ENCODE peak calls at places on chromosome 22, in eight cellular contexts. P, L, M, U, E, Z, J and O are unnamed samples.

GRCh38 chr22:37218399-37218770 is 6.1 kb upstream of the SSTR3 start:
- DNase-seq in U (no peak), Z (no peak), P (no peak), J (no peak), L (no peak), E (no peak), M (no peak), O (no peak)

GRCh38 chr22:43346521-43346929 is 3.4 kb upstream of the SCUBE1 start:
- DNase-seq in L (peak), E (peak), M (peak), J (peak), P (peak), Z (peak), U (no peak), O (peak)

GRCh38 chr22:17938484-17938924 is 85.9 kb downstream of the MICAL3 start:
- DNase-seq in Z (no peak), J (peak), P (peak), M (no peak), L (peak), U (no peak), E (no peak), O (no peak)

GRCh38 chr22:31897842-31898241 is 46.5 kb upstream of the YWHAH start:
- DNase-seq in P (no peak), M (no peak), L (no peak), J (no peak), E (no peak), U (no peak), Z (no peak), O (no peak)

GRCh38 chr22:50131894-50132293 is 38.6 kb upstream of the PANX2 start:
- DNase-seq in P (no peak), M (no peak), E (no peak), J (no peak), Z (no peak), L (no peak), U (no peak), O (no peak)

GRCh38 chr22:19383292-19383691 is 48.2 kb downstream of the HIRA start:
- DNase-seq in J (no peak), M (no peak), Z (no peak), P (peak), U (no peak), L (no peak), E (no peak), O (no peak)

GRCh38 chr22:20058989-20059770 is 20.9 kb upstream of the DGCR8 start:
- DNase-seq in Z (no peak), L (no peak), U (no peak), J (no peak), M (no peak), E (no peak), P (no peak), O (no peak)

GRCh38 chr22:29148036-29148435 is 57.7 kb upstream of the EMID1 start:
- DNase-seq in U (peak), L (no peak), P (peak), Z (no peak), E (no peak), J (no peak), M (no peak), O (peak)

GRCh38 chr22:23608583-23608982 is 23.5 kb downstream of the DRICH1 start:
- DNase-seq in P (no peak), E (no peak), L (no peak), J (no peak), U (no peak), M (no peak), Z (no peak), O (no peak)

GRCh38 chr22:23609983-23610781 is 21.9 kb downstream of the DRICH1 start:
- DNase-seq in P (no peak), Z (no peak), M (no peak), U (no peak), J (no peak), E (no peak), L (no peak), O (no peak)

DNA sequence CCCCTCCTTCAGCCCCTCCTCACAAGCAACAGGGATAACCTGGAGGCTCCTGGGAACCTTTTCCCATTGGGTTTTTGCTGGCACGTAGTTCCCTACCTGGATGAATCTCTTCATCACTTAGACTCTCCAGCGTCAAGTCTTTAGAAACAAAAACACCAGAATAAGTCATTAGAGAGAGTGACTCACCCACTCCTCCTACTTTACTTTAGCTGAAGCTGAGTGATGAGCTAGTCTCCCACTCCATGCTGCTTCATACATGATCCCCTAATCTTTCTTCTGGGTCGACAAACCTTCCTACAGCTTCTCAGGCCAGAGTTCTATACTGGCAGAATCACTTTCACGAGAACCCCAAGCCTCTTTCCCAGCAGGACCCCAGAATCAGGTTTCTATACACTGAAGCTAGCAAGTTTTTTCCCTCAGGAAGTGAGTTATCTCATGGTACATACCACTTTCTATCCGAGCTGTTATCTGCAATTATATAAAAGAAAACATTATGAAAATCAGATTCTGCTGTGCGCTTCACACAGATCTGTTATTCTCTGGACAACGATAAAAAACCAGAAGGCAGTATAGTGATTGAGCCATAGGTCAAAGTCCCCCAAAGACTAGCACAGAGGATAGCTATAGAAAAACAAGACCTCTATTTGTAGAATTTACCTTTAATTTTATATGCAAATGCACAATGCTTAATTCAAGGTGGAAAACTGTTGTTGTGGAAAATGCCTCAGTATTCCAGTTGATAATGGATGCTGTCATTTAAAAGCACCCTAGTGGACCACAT is 18.7 kb downstream of the DRICH1 start:
- DNase-seq in E (no peak), U (no peak), M (no peak), J (peak), L (no peak), Z (no peak), P (no peak), O (no peak)
- TF ChIP-seq EP300 in E (no peak), U (no peak), M (no peak), J (no peak), L (no peak), Z (no peak), P (no peak), O (no peak)

GRCh38 chr22:30249049-30250038 is 2.8 kb upstream of the LIF start:
- DNase-seq in U (no peak), P (peak), J (peak), Z (peak), L (peak), E (no peak), M (no peak), O (no peak)
- TF ChIP-seq EP300 in U (no peak), P (no peak), J (no peak), Z (peak), L (no peak), E (no peak), M (no peak), O (no peak)

DNA sequence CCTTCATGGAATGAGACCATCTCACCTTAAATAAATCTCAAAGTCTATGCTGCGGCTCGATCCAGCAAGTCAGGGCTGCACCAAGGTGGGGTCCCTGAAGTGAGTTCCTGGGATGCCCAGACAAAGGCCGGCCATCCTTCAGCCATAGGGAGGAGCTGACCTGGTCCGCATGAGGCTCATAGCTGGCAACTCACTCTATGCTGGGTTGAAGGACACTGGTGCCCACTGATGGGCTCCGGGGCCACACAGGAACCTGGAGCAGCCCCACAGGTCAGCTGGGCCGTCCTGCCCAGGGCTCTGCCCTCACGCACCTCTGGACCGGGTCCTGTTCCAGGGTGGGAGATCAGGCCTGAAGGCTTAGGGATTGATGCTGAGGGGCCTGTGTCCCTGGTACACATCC is 1339.3 kb downstream of the TBC1D22A start:
- DNase-seq in U (peak), M (no peak), L (no peak), E (no peak), J (no peak), P (no peak), Z (no peak), O (peak)
- TF ChIP-seq EP300 in U (no peak), M (no peak), L (no peak), E (no peak), J (no peak), P (no peak), Z (no peak), O (no peak)

GRCh38 chr22:36039125-36039524 is 10.5 kb upstream of the RBFOX2 start:
- DNase-seq in M (no peak), P (no peak), Z (no peak), L (no peak), J (no peak), U (no peak), E (no peak), O (no peak)
- TF ChIP-seq EP300 in M (no peak), P (no peak), Z (no peak), L (no peak), J (no peak), U (no peak), E (no peak), O (no peak)

GRCh38 chr22:39236321-39237275 is 8.2 kb downstream of the PDGFB start:
- DNase-seq in E (no peak), P (no peak), J (no peak), M (no peak), L (no peak), Z (no peak), U (no peak), O (peak)
- TF ChIP-seq EP300 in E (no peak), P (no peak), J (no peak), M (no peak), L (no peak), Z (peak), U (no peak), O (no peak)

GRCh38 chr22:25655536-25655935 is 86.5 kb upstream of the MYO18B start:
- DNase-seq in U (no peak), P (no peak), Z (no peak), E (no peak), L (no peak), J (no peak), M (no peak), O (no peak)

GRCh38 chr22:25645964-25646363 is 81.5 kb downstream of the GRK3 start:
- DNase-seq in E (no peak), L (no peak), P (no peak), Z (no peak), U (no peak), J (no peak), M (no peak), O (no peak)

GRCh38 chr22:25650834-25651233 is 86.4 kb downstream of the GRK3 start:
- DNase-seq in P (no peak), J (no peak), M (no peak), U (no peak), L (no peak), Z (no peak), E (no peak), O (no peak)

GRCh38 chr22:25656724-25657123 is 85.3 kb upstream of the MYO18B start:
- DNase-seq in E (no peak), P (no peak), J (no peak), M (no peak), Z (no peak), L (no peak), U (no peak), O (no peak)

DNA sequence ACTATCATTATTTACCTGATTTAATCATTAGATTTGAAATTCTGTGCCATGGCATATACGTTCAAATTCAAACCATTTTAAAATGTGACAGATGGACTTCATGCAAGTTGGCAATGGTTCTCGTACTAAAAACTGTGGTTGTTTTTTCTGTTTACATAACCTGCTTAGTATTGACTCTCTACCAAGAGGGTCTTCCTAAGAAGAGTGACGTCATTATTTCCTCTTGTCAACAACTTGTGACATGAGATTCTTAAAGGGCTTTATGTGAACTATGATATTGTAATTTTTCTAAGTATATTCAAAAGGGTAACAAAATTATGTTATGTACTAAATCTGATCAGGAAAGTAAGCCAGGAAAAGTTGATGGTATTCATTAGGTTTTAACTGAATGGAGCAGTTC is 86.9 kb downstream of the GRK3 start:
- DNase-seq in U (no peak), M (no peak), E (no peak), J (no peak), P (no peak), Z (no peak), L (no peak), O (no peak)
- TF ChIP-seq EP300 in U (no peak), M (no peak), E (no peak), J (no peak), P (no peak), Z (no peak), L (no peak), O (no peak)